ENCODE peak calls at places on chromosomes 7 and 10, in ten cellular contexts. J is fibroblast of lung, L is upper lobe of right lung, R is thoracic aorta, U is cardiac muscle cell, B is keratinocyte, K is neural progenitor cell, C is A673, S is tibial artery, P is heart left ventricle. X is an unnamed sample. For H3K36me3, the result is how much of the 10 kb centered on the place peaks cover.

GRCh38 chr7:47330026-47330425 is 251.9 kb downstream of the TNS3 start:
- DNase-seq in S (no peak), J (no peak), K (no peak), P (no peak), C (no peak), U (no peak), R (no peak), L (no peak), B (no peak), X (no peak)

GRCh38 chr10:71070741-71071140 is 141.6 kb upstream of the UNC5B start:
- DNase-seq in B (no peak), U (no peak), P (no peak), L (no peak), K (no peak), J (no peak), S (no peak), C (no peak), R (no peak), X (no peak)

GRCh38 chr7:101172854-101173751 is 7.0 kb downstream of the NAT16 start:
- DNase-seq in R (no peak), U (no peak), S (no peak), P (peak), C (peak), J (peak), K (no peak), B (no peak), L (peak), X (no peak)

GRCh38 chr7:4345004-4345403 is 337.1 kb upstream of the FOXK1 start:
- DNase-seq in U (no peak), R (no peak), K (no peak), J (no peak), B (no peak), S (no peak), P (no peak), C (no peak), L (no peak), X (no peak)

GRCh38 chr10:7337431-7338171 is 73.2 kb downstream of the SFMBT2 start:
- DNase-seq in R (no peak), B (no peak), P (no peak), L (no peak), S (no peak), U (no peak), K (no peak), J (no peak), C (no peak), X (no peak)

GRCh38 chr7:108348913-108349312 is 107.3 kb downstream of the NRCAM start:
- DNase-seq in B (no peak), U (no peak), S (no peak), C (no peak), R (no peak), L (no peak), P (no peak), J (peak), K (no peak), X (no peak)

GRCh38 chr7:128902761-128903585 is 7.5 kb downstream of the KCP start:
- DNase-seq in L (peak), B (no peak), J (peak), R (no peak), P (no peak), K (no peak), S (peak), C (no peak), U (no peak), X (no peak)

GRCh38 chr10:132124201-132124920 is 58.6 kb downstream of the JAKMIP3 start:
- DNase-seq in U (no peak), B (no peak), J (no peak), L (no peak), P (peak), K (no peak), C (no peak), S (no peak), R (no peak), X (no peak)

GRCh38 chr7:74015670-74016069 is 12.3 kb upstream of the ELN start:
- DNase-seq in J (no peak), K (no peak), C (no peak), B (no peak), R (no peak), L (no peak), P (no peak), S (no peak), U (no peak), X (no peak)

GRCh38 chr7:1939434-1940401 is 269.6 kb downstream of the ELFN1 start:
- DNase-seq in U (no peak), P (peak), B (no peak), K (no peak), L (no peak), J (no peak), C (no peak), S (no peak), R (no peak), X (no peak)

GRCh38 chr7:3978839-3979238 is 677.8 kb downstream of the SDK1 start:
- DNase-seq in J (no peak), B (no peak), K (no peak), P (no peak), S (no peak), R (no peak), C (no peak), U (peak), L (no peak), X (no peak)

DNA sequence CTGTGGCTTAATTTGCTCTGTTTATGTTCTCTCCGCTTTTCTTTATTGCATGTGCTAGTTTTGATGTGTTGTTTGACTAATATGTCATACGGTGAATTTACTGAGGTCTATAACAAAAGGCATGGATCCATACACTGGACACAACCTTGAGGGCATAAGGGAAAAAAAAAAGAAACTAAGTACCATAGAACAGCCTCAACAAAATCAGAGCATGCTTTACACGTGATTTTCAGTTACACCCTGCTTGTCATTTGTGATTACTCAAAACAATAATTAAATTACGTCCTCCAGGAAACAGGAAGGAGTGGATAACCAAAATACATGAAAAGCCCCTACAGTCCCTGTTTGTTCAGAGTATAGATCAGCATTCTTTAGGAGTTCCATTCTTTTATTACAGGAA is 150.5 kb downstream of the CRPPA start:
- DNase-seq in S (no peak), R (no peak), K (no peak), B (no peak), J (no peak), C (no peak), P (no peak), L (no peak), U (no peak), X (no peak)
- H3K36me3 ChIP-seq in S (under half), R (under half), K (under half), B (under half), J (under half), C (under half), P (under half), L (under half), U (under half), X (under half)

GRCh38 chr10:6201511-6201975 is 1.2 kb upstream of the PFKFB3 start:
- DNase-seq in R (no peak), P (peak), K (peak), C (peak), B (no peak), U (peak), L (peak), S (peak), J (peak), X (no peak)
- TF ChIP-seq CTCF in R (no peak), P (no peak), K (no peak), C (peak), B (no peak), U (no peak), L (no peak), S (no peak), J (no peak), X (no peak)

DNA sequence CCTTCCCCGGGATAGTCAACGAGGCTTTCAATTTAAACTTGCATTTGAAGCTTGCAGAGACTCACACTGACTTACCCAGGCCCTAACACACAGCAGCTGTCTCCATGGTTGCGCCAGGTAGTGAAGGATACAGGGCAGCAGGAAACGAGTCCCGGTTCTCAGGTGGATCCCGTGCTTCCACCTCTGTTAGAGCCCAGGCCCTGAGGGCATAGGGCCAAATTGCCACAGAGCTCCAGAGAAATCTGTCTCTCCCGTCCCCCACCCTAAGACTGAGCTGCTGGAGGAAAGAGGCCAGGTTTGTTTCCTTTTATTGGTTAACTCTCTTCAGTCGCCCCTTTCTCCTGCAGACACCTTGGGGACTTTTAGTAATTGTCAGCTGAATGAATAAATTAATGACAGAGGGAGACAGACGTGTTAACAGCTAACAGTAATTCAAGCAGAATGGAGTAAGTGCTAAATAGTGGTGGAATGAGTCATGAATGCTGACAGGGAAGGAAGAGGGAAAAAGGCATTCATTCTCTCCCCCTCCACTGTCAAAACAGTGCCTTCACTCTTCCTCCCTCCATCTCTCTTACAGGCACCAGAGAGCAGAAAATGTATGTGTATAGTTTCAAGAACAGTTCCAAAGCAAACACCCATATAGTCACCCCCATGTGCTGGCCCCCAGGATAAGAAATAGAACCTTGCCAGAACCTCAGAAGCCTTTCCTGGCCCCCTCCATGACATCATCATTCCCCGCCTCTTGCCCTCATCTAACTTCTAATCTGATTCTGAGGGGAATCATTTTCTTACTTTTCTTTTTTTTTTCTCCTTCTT is 16.7 kb upstream of the DLG5 start:
- DNase-seq in J (peak), L (no peak), P (no peak), U (no peak), K (no peak), C (peak), B (no peak), S (no peak), R (no peak), X (peak)
- H3K4me3 ChIP-seq in J (no peak), L (no peak), P (no peak), U (no peak), K (no peak), C (no peak), B (no peak), S (no peak), R (no peak), X (no peak)

DNA sequence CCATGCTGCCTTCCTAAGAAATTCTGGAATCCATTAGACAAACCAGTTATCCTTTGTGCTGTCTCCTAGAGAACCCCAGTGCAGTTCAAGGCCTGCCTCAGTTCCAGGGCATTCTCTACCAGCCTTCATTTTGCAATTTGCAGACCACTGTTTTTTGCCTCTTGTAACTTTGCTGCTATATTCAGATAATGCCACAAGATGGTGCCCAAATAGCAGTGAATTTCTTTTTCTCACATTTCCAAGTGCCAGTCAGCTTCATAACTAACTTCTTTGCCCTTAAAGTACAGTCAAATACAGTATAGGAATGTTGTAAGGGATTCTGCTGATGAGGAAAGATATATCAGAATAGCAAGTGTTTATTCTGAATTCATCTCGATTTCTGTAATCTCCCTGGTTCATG is 25.2 kb downstream of the LOXL4 start:
- DNase-seq in P (no peak), B (no peak), J (peak), S (no peak), C (peak), U (peak), L (no peak), R (no peak), K (no peak), X (no peak)
- H3K36me3 ChIP-seq in P (half or more), B (under half), J (under half), S (under half), C (under half), U (under half), L (half or more), R (under half), K (under half), X (under half)

GRCh38 chr7:79182283-79182682 is 271.2 kb downstream of the MAGI2 start:
- DNase-seq in J (peak), R (no peak), B (no peak), P (no peak), C (peak), K (no peak), U (no peak), L (no peak), S (no peak), X (peak)

GRCh38 chr7:79175390-79175789 is 278.1 kb downstream of the MAGI2 start:
- DNase-seq in P (no peak), S (no peak), U (no peak), L (no peak), B (no peak), K (no peak), R (no peak), C (no peak), J (no peak), X (no peak)

GRCh38 chr7:79180533-79180932 is 272.9 kb downstream of the MAGI2 start:
- DNase-seq in K (no peak), P (no peak), S (no peak), U (no peak), J (no peak), L (no peak), B (no peak), R (no peak), C (no peak), X (no peak)

DNA sequence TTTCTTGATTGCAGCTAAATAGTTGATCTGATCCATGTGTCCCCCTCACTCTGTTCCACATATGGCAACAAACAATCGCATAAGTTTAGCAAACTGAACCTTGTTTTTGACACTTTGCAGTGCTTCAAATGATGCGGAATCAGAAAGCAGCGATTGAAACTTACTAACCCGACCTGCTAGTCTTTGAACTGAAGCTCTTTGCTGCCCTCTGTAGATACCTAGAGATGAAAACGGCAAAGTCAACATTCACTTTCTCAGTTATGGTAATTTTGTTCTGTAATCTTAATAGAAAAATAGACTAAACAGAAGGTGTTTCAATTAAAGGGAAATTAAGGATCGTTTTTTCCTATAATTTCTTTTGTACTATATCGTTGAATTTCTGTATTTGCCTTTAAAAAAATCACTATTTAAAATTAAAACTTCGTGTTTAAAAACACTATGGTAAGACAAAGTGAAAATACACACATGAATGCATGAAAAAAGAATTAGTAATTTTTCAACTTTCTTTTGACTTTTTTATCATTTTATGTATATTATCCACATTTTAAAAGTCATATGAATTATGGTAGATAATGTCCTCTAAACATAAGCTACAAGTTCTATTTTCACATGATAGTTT is 276.5 kb downstream of the MAGI2 start:
- DNase-seq in J (peak), U (peak), B (no peak), K (peak), R (no peak), L (no peak), C (peak), P (no peak), S (no peak), X (peak)
- TF ChIP-seq CTCF in J (peak), U (peak), B (peak), K (peak), R (peak), L (peak), C (peak), P (peak), S (peak), X (peak)

GRCh38 chr7:381211-382117 is 91.5 kb downstream of the FOXL3 start:
- DNase-seq in P (peak), S (peak), U (no peak), K (no peak), B (no peak), R (no peak), L (peak), C (no peak), J (no peak), X (no peak)

GRCh38 chr7:379456-380225 is 89.7 kb downstream of the FOXL3 start:
- DNase-seq in P (peak), S (peak), B (no peak), C (no peak), K (peak), J (no peak), L (peak), R (no peak), U (peak), X (no peak)

GRCh38 chr7:378551-379455 is 88.8 kb downstream of the FOXL3 start:
- DNase-seq in P (peak), B (no peak), U (no peak), R (no peak), K (peak), J (no peak), S (peak), L (peak), C (no peak), X (no peak)

GRCh38 chr7:380724-381210 is 90.8 kb downstream of the FOXL3 start:
- DNase-seq in J (no peak), S (peak), U (no peak), B (no peak), L (peak), P (no peak), K (peak), C (no peak), R (no peak), X (no peak)

DNA sequence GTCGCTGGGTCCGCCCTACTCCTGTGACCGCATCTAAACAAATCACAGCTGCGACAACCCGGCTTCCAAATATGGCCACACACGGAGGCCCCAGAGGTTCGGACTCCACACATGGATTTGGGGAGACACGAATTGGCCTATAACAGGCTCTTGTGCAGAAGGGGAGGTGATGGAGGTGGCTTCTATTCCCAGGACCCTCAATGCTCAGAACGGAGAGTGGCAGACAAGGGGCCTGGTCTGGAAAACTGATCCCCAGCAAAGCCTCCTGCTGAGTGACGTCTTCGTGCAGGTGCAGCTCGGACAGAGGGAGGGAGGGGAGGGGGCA is 90.2 kb downstream of the FOXL3 start:
- DNase-seq in U (peak), R (no peak), L (no peak), K (peak), P (no peak), S (peak), C (no peak), J (no peak), B (no peak), X (no peak)
- H3K4me3 ChIP-seq in U (no peak), R (peak), L (peak), K (peak), P (peak), S (no peak), C (no peak), J (no peak), B (no peak), X (no peak)

GRCh38 chr10:84388148-84388547 is 59.8 kb downstream of the CCSER2 start:
- DNase-seq in R (no peak), P (no peak), U (no peak), C (no peak), J (no peak), L (no peak), S (no peak), K (no peak), B (no peak), X (no peak)
- H3K36me3 ChIP-seq in R (under half), P (under half), U (under half), C (under half), J (under half), L (under half), S (under half), K (under half), B (under half), X (under half)

GRCh38 chr7:50416509-50417299 is 33.4 kb downstream of the FIGNL1 start:
- DNase-seq in J (no peak), P (no peak), S (no peak), L (no peak), C (no peak), R (no peak), B (no peak), U (peak), K (no peak), X (no peak)
- TF ChIP-seq CTCF in J (no peak), P (no peak), S (no peak), L (no peak), C (no peak), R (no peak), B (no peak), U (no peak), K (peak), X (no peak)

DNA sequence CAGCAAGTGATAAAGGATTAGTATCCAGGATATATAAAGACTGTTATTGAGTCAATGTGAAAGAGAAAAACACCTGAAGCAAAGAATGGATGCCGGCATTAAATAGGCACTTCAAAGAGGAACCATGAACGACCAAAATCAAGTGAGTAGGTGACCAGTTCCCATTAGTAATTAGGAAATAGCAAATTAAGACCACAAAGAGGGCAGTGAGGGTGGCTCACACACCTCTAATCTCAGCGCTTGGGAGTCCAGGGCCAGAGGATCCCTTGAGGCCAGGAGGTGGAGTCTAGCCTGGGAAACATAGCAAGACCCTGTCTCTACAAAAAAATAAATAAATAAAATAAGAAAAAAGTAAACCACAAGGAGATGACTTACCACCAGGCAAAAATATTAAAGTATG is 1.5 kb upstream of the ANTXRL start:
- DNase-seq in K (no peak), C (no peak), S (no peak), L (no peak), R (no peak), B (no peak), P (peak), J (no peak), U (no peak), X (no peak)
- H3K4me3 ChIP-seq in K (peak), C (peak), S (peak), L (peak), R (peak), B (peak), P (peak), J (peak), U (peak), X (peak)